ENCODE peak calls at places on chromosome 1, in five cellular contexts. V is T-helper 9 cell, W is cardiac fibroblast, E is heart left ventricle, I is EL. U is an unnamed sample.

GRCh38 chr1:12480748-12481362 is 137.2 kb downstream of the DHRS3 start:
- DNase-seq in V (peak), W (peak), E (no peak), I (peak), U (no peak)

GRCh38 chr1:6496360-6496704 is 4.9 kb upstream of the PLEKHG5 start:
- DNase-seq in V (no peak), W (no peak), E (no peak), I (no peak), U (no peak)

GRCh38 chr1:156524985-156525590 is 24.5 kb upstream of the MEF2D start:
- DNase-seq in V (no peak), W (no peak), E (no peak), I (no peak), U (no peak)

GRCh38 chr1:205656236-205656635 is 24.1 kb downstream of the SLC45A3 start:
- DNase-seq in V (no peak), W (peak), E (no peak), I (peak), U (no peak)

GRCh38 chr1:16905856-16906702 is 10.3 kb downstream of the RNU1-2 start:
- DNase-seq in V (no peak), W (peak), E (no peak), I (no peak), U (no peak)

GRCh38 chr1:110292327-110292741 is 46.8 kb upstream of the RBM15 start:
- DNase-seq in V (no peak), W (peak), E (no peak), I (peak), U (no peak)

GRCh38 chr1:29394521-29394921 is 158.2 kb downstream of the PTPRU start:
- DNase-seq in V (no peak), W (no peak), E (no peak), I (no peak), U (no peak)

GRCh38 chr1:215279682-215280081 is 197.1 kb downstream of the KCNK2 start:
- DNase-seq in V (no peak), W (no peak), E (no peak), I (no peak), U (no peak)